ENCODE peak calls at places on chromosomes 1 and 21, in eight cellular contexts. L is NCI-H345, B is ureter, G is GM04503, O is NCI-H1092, Q is stomach, A is T-helper 1 cell, N is NCI-H2029 treated with DMSO at 0.1 percent for 48 hours. U is an unnamed sample.

GRCh38 chr1:184152944-184153343 is 101.4 kb downstream of the TSEN15 start:
- DNase-seq in L (no peak), B (no peak), G (no peak), O (no peak), Q (no peak), A (no peak), N (no peak), U (peak)

GRCh38 chr1:39915499-39916129 is 13.9 kb upstream of the MYCL start:
- DNase-seq in L (no peak), B (no peak), G (no peak), O (no peak), Q (no peak), A (no peak), N (no peak), U (no peak)

GRCh38 chr1:171881466-171881865 is 40.2 kb downstream of the DNM3 start:
- DNase-seq in L (no peak), B (no peak), G (no peak), O (no peak), Q (no peak), A (no peak), N (no peak), U (no peak)

GRCh38 chr1:202806845-202807366 is 1.3 kb downstream of the KDM5B start:
- DNase-seq in L (peak), B (peak), G (no peak), O (peak), Q (no peak), A (no peak), N (no peak), U (peak)

GRCh38 chr1:111274653-111275052 is 16.0 kb upstream of the CHIA start:
- DNase-seq in L (no peak), B (no peak), G (no peak), O (no peak), Q (no peak), A (no peak), N (no peak), U (no peak)

GRCh38 chr1:8097908-8098307 is 71.8 kb upstream of the ERRFI1 start:
- DNase-seq in L (no peak), B (no peak), G (no peak), O (no peak), Q (no peak), A (no peak), N (no peak), U (no peak)

GRCh38 chr1:160369087-160369486 is 2.2 kb downstream of the NHLH1 start:
- DNase-seq in L (no peak), B (no peak), G (no peak), O (no peak), Q (no peak), A (no peak), N (no peak), U (no peak)

GRCh38 chr1:239819075-239819474 is 272.6 kb upstream of the FMN2 start:
- DNase-seq in L (no peak), B (no peak), G (no peak), O (no peak), Q (no peak), A (no peak), N (no peak), U (no peak)

GRCh38 chr1:180080439-180080838 is 74.2 kb upstream of the QSOX1 start:
- DNase-seq in L (no peak), B (no peak), G (no peak), O (no peak), Q (no peak), A (no peak), N (no peak), U (no peak)

GRCh38 chr21:26773058-26773457 is 72.2 kb downstream of the ADAMTS1 start:
- DNase-seq in L (no peak), B (no peak), G (no peak), O (no peak), Q (no peak), A (no peak), N (no peak), U (no peak)

GRCh38 chr21:26513212-26513611 is 59.9 kb downstream of the CYYR1 start:
- DNase-seq in L (no peak), B (no peak), G (peak), O (no peak), Q (no peak), A (no peak), N (no peak), U (no peak)

GRCh38 chr1:145796753-145797152 is 27.1 kb downstream of the RNF115 start:
- DNase-seq in L (no peak), B (no peak), G (no peak), O (no peak), Q (no peak), A (no peak), N (no peak), U (no peak)

GRCh38 chr1:50425376-50426107 is 2.3 kb upstream of the DMRTA2 start:
- DNase-seq in L (no peak), B (no peak), G (no peak), O (no peak), Q (no peak), A (no peak), N (peak), U (no peak)

GRCh38 chr1:176073524-176074157 is 133.4 kb downstream of the COP1 start:
- DNase-seq in L (peak), B (no peak), G (peak), O (peak), Q (no peak), A (peak), N (no peak), U (peak)

GRCh38 chr1:51410568-51411460 is 80.5 kb upstream of the TTC39A start:
- DNase-seq in L (no peak), B (no peak), G (no peak), O (no peak), Q (no peak), A (no peak), N (no peak), U (no peak)

GRCh38 chr21:10521091-10521598 is at the start of gene TPTE:
- DNase-seq in L (no peak), B (no peak), G (no peak), O (no peak), Q (no peak), A (no peak), N (no peak), U (no peak)

GRCh38 chr21:27047331-27048314 is 80.7 kb upstream of the ADAMTS5 start:
- DNase-seq in L (no peak), B (no peak), G (no peak), O (no peak), Q (no peak), A (no peak), N (no peak), U (no peak)

GRCh38 chr1:228323401-228323800 is 83.2 kb downstream of the TRIM11 start:
- DNase-seq in L (no peak), B (peak), G (no peak), O (no peak), Q (peak), A (no peak), N (no peak), U (no peak)

GRCh38 chr21:41847066-41847804 is 31.9 kb downstream of the PRDM15 start:
- DNase-seq in L (no peak), B (no peak), G (peak), O (no peak), Q (no peak), A (no peak), N (no peak), U (no peak)